ENCODE peak calls at places on chromosomes 13 and 19, in four cellular contexts. One of them, this sample, is unnamed.

GRCh38 chr19:51138549-51138979 is 3.5 kb upstream of the SIGLEC7 start:
- DNase-seq in GM12878: no peak
- DNase-seq in H1: no peak
- DNase-seq in HepG2: no peak
- DNase-seq in this sample: no peak

GRCh38 chr13:49759503-49759902 is 33.0 kb downstream of the KPNA3 start:
- DNase-seq in GM12878: no peak
- DNase-seq in H1: no peak
- DNase-seq in HepG2: no peak
- DNase-seq in this sample: no peak

GRCh38 chr13:66940113-66940512 is 290.0 kb downstream of the PCDH9 start:
- DNase-seq in GM12878: no peak
- DNase-seq in H1: no peak
- DNase-seq in HepG2: no peak
- DNase-seq in this sample: no peak

GRCh38 chr13:51148223-51148951 is 37.3 kb upstream of the C13orf42 start:
- DNase-seq in GM12878: no peak
- DNase-seq in H1: peak
- DNase-seq in HepG2: no peak
- DNase-seq in this sample: no peak

GRCh38 chr13:49679244-49679643 is 12.0 kb downstream of the EBPL start:
- DNase-seq in GM12878: no peak
- DNase-seq in H1: no peak
- DNase-seq in HepG2: peak
- DNase-seq in this sample: no peak

GRCh38 chr13:102312841-102313240 is 89.0 kb downstream of the FGF14 start:
- DNase-seq in GM12878: no peak
- DNase-seq in H1: no peak
- DNase-seq in HepG2: no peak
- DNase-seq in this sample: no peak

GRCh38 chr19:48967346-48968178 is 2.5 kb downstream of the FTL start:
- DNase-seq in GM12878: no peak
- DNase-seq in H1: no peak
- DNase-seq in HepG2: peak
- DNase-seq in this sample: no peak

GRCh38 chr19:54316746-54317107 is 3.8 kb upstream of the LILRA5 start:
- DNase-seq in GM12878: no peak
- DNase-seq in H1: peak
- DNase-seq in HepG2: no peak
- DNase-seq in this sample: peak

GRCh38 chr13:112957295-112957677 is 11.7 kb upstream of the MCF2L start:
- DNase-seq in GM12878: no peak
- DNase-seq in H1: no peak
- DNase-seq in HepG2: no peak
- DNase-seq in this sample: no peak

GRCh38 chr19:16366433-16367268 is 42.0 kb downstream of the KLF2 start:
- DNase-seq in GM12878: peak
- DNase-seq in H1: no peak
- DNase-seq in HepG2: no peak
- DNase-seq in this sample: no peak

GRCh38 chr13:52195052-52195837 is 35.8 kb upstream of the NEK3 start:
- DNase-seq in GM12878: no peak
- DNase-seq in H1: peak
- DNase-seq in HepG2: no peak
- DNase-seq in this sample: no peak

GRCh38 chr19:17841810-17842662 is 5.7 kb downstream of the JAK3 start:
- DNase-seq in GM12878: no peak
- DNase-seq in H1: peak
- DNase-seq in HepG2: no peak
- DNase-seq in this sample: peak

GRCh38 chr13:49062297-49062896 is 86.7 kb downstream of the FNDC3A start:
- DNase-seq in GM12878: no peak
- DNase-seq in H1: no peak
- DNase-seq in HepG2: no peak
- DNase-seq in this sample: peak

GRCh38 chr13:106818971-106819370 is 251.0 kb upstream of the ARGLU1 start:
- DNase-seq in GM12878: no peak
- DNase-seq in H1: no peak
- DNase-seq in HepG2: no peak
- DNase-seq in this sample: no peak

GRCh38 chr13:24995225-24995804 is 100.6 kb upstream of the PABPC3 start:
- DNase-seq in GM12878: no peak
- DNase-seq in H1: no peak
- DNase-seq in HepG2: peak
- DNase-seq in this sample: peak

GRCh38 chr13:88000787-88001186 is 329.6 kb downstream of the SLITRK5 start:
- DNase-seq in GM12878: no peak
- DNase-seq in H1: no peak
- DNase-seq in HepG2: no peak
- DNase-seq in this sample: no peak

GRCh38 chr19:53193534-53194222 is 520 bp upstream of the ZNF665 start:
- DNase-seq in GM12878: no peak
- DNase-seq in H1: no peak
- DNase-seq in HepG2: no peak
- DNase-seq in this sample: no peak

GRCh38 chr19:604355-604754 is 14.7 kb downstream of the HCN2 start:
- DNase-seq in GM12878: no peak
- DNase-seq in H1: no peak
- DNase-seq in HepG2: no peak
- DNase-seq in this sample: peak
- TF ChIP-seq CREB1 in GM12878: no peak
- TF ChIP-seq CREB1 in H1: no peak
- TF ChIP-seq CREB1 in HepG2: no peak
- TF ChIP-seq CREB1 in this sample: no peak

DNA sequence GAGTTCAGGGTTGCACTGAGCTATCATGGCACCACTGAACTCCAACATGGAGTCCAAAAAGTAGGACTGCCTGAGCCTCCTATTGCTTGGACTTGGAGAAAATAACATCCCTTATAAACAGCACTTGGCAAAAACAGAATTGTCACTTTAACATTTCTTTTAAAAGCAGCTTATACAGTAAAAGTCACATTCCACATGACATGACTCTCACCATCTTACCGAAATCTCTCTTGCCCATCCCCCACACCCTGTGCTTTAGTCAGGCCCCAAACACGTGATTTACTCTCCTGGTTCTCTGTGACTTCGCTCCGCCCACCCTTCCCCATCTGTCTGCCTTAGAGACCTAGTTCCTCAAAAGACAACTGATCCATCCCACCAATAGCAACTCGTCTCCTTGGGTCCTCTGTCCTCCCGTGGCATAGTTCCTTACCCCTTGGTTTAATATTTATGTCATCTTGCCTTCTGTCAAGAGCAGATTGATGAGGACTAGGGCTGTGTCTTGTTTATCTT is 4.6 kb downstream of the SAFB start:
- DNase-seq in GM12878: peak
- DNase-seq in H1: no peak
- DNase-seq in HepG2: no peak
- DNase-seq in this sample: peak
- TF ChIP-seq SIN3A in GM12878: no peak
- TF ChIP-seq SIN3A in H1: no peak
- TF ChIP-seq SIN3A in HepG2: no peak
- TF ChIP-seq SIN3A in this sample: no peak

GRCh38 chr13:110234532-110234931 is 72.4 kb downstream of the COL4A1 start:
- DNase-seq in GM12878: no peak
- DNase-seq in H1: no peak
- DNase-seq in HepG2: no peak
- DNase-seq in this sample: no peak

GRCh38 chr13:110238795-110239194 is 68.2 kb downstream of the COL4A1 start:
- DNase-seq in GM12878: no peak
- DNase-seq in H1: no peak
- DNase-seq in HepG2: no peak
- DNase-seq in this sample: no peak

GRCh38 chr13:110237895-110238294 is 69.1 kb downstream of the COL4A1 start:
- DNase-seq in GM12878: no peak
- DNase-seq in H1: no peak
- DNase-seq in HepG2: no peak
- DNase-seq in this sample: no peak

GRCh38 chr13:110236431-110236830 is 70.5 kb downstream of the COL4A1 start:
- DNase-seq in GM12878: no peak
- DNase-seq in H1: no peak
- DNase-seq in HepG2: no peak
- DNase-seq in this sample: no peak

GRCh38 chr13:110236831-110237261 is 70.1 kb downstream of the COL4A1 start:
- DNase-seq in GM12878: no peak
- DNase-seq in H1: no peak
- DNase-seq in HepG2: no peak
- DNase-seq in this sample: no peak
- TF ChIP-seq CREB1 in GM12878: no peak
- TF ChIP-seq CREB1 in H1: no peak
- TF ChIP-seq CREB1 in HepG2: no peak
- TF ChIP-seq CREB1 in this sample: no peak

DNA sequence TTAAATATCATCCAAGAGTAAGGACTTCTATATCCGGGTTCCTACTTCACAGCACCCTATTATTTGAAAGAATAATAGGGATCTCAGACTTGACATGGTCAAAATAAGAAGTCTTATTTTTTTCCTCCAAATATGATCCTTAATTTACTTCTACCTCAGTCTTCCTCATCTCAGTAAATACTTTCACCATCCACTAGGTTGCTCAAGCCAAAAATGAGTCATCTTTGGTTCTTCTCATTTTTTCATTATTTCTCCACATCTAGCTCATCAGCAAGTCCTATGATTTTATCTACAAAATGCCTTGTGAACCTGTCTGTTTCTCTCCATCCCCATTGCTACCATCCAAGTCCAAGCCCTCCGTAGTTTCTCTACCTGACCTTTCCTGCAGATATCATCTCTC is 121.9 kb upstream of the GJB6 start:
- DNase-seq in GM12878: no peak
- DNase-seq in H1: no peak
- DNase-seq in HepG2: no peak
- DNase-seq in this sample: no peak
- TF ChIP-seq SIN3A in GM12878: no peak
- TF ChIP-seq SIN3A in H1: no peak
- TF ChIP-seq SIN3A in HepG2: no peak
- TF ChIP-seq SIN3A in this sample: no peak

GRCh38 chr13:30997697-30998547 is 65.5 kb downstream of the TEX26 start:
- DNase-seq in GM12878: no peak
- DNase-seq in H1: no peak
- DNase-seq in HepG2: no peak
- DNase-seq in this sample: no peak
- TF ChIP-seq CREB1 in GM12878: no peak
- TF ChIP-seq CREB1 in H1: no peak
- TF ChIP-seq CREB1 in HepG2: no peak
- TF ChIP-seq CREB1 in this sample: no peak

GRCh38 chr19:28296506-28296905 is 916.4 kb downstream of the UQCRFS1 start:
- DNase-seq in GM12878: no peak
- DNase-seq in H1: no peak
- DNase-seq in HepG2: no peak
- DNase-seq in this sample: no peak
- TF ChIP-seq SIN3A in GM12878: no peak
- TF ChIP-seq SIN3A in H1: no peak
- TF ChIP-seq SIN3A in HepG2: no peak
- TF ChIP-seq SIN3A in this sample: no peak

GRCh38 chr13:27988520-27988919 is at the start of gene URAD:
- DNase-seq in GM12878: no peak
- DNase-seq in H1: no peak
- DNase-seq in HepG2: peak
- DNase-seq in this sample: no peak
- TF ChIP-seq CREB1 in GM12878: no peak
- TF ChIP-seq CREB1 in H1: no peak
- TF ChIP-seq CREB1 in HepG2: no peak
- TF ChIP-seq CREB1 in this sample: no peak

GRCh38 chr19:6773323-6773931 is 919 bp downstream of the VAV1 start:
- DNase-seq in GM12878: peak
- DNase-seq in H1: no peak
- DNase-seq in HepG2: no peak
- DNase-seq in this sample: peak
- TF ChIP-seq SIN3A in GM12878: no peak
- TF ChIP-seq SIN3A in H1: no peak
- TF ChIP-seq SIN3A in HepG2: no peak
- TF ChIP-seq SIN3A in this sample: no peak

GRCh38 chr13:98325724-98326123 is 148.7 kb upstream of the RNF113B start:
- DNase-seq in GM12878: no peak
- DNase-seq in H1: no peak
- DNase-seq in HepG2: no peak
- DNase-seq in this sample: no peak

GRCh38 chr13:98326274-98326673 is 149.2 kb upstream of the RNF113B start:
- DNase-seq in GM12878: no peak
- DNase-seq in H1: no peak
- DNase-seq in HepG2: no peak
- DNase-seq in this sample: no peak

GRCh38 chr13:98324105-98324504 is 147.0 kb upstream of the RNF113B start:
- DNase-seq in GM12878: no peak
- DNase-seq in H1: no peak
- DNase-seq in HepG2: no peak
- DNase-seq in this sample: no peak

GRCh38 chr13:98328511-98328910 is 151.4 kb upstream of the RNF113B start:
- DNase-seq in GM12878: no peak
- DNase-seq in H1: no peak
- DNase-seq in HepG2: no peak
- DNase-seq in this sample: no peak

DNA sequence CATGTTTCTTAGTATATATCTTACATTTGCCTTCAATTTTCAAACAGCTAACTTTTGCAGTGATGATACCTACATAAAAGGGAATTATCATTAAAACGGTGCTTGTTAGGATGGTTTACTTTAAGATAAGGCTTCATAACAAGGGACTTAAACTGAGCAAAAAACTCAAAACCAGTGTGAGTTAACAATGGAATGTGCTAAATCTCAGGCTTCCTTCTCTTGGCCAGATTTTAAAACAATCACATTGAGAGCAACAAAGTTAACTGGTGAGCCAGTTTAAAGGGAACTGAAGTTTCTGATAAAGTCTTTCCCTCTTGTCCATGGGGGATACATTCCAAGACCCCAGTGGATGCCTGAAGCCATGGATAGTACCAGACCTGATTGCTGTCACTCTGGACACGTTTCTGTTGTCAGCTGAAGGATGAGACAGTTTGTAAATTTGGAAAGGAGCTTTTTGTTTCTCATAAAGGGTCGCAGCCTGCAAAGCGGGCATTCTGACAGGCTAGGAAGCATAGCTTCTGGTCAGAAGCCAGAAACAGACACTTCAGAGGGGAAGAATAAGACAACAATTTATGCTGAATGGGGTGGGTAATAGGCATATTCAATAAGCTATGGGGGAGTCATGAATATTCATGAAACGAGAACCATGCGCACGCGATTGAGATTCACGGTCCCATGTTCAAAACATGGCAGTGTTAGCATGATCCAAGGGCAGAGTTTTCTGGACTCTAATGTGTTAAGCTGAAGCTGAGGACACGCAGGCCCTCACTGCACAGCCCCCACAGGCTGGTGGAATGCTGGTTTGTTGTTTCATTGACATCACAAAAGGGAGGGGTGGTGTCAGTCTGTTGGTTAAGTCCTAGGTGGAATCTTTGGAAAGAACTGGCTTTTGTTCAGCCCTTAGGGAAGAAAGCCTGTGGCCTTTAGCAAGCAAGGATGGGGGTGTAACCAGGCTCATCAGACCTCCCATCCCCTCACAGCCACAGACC is 150.6 kb upstream of the RNF113B start:
- DNase-seq in GM12878: no peak
- DNase-seq in H1: peak
- DNase-seq in HepG2: peak
- DNase-seq in this sample: no peak
- TF ChIP-seq CREB1 in GM12878: no peak
- TF ChIP-seq CREB1 in H1: peak
- TF ChIP-seq CREB1 in HepG2: no peak
- TF ChIP-seq CREB1 in this sample: no peak

This sample was measured in K562.